ENCODE peak calls at places on chromosomes 12 and 14, in nine cellular contexts. T is IMR-90; A is lung microvascular endothelial cell; E is NCI-H1092; L is astrocyte of the cerebellum; F is stimulated activated CD4-positive, alpha-beta T cell treated with anti-CD3 and anti-CD28 coated beads, TNF-alpha, amount 100 ng/mL, for 1 hour; Q is retina; O is SHP77; B is dermis blood vessel endothelial cell. W is an unnamed sample.

GRCh38 chr12:21800011-21800410 is 25.5 kb upstream of the KCNJ8 start:
- DNase-seq in O (no peak), T (no peak), F (no peak), E (no peak), B (no peak), L (no peak), A (no peak), Q (no peak), W (no peak)

GRCh38 chr12:107748472-107748871 is 12.5 kb downstream of the PRDM4 start:
- DNase-seq in A (peak; percentile 17), E (no peak), T (peak; percentile 81), B (peak; percentile 63), O (no peak), F (no peak), Q (no peak), L (peak; percentile 18), W (no peak)

GRCh38 chr14:106875503-106875902 is 1349.1 kb downstream of the TMEM121 start:
- DNase-seq in E (no peak), B (no peak), F (no peak), L (no peak), Q (no peak), O (no peak), T (no peak), A (no peak), W (no peak)

GRCh38 chr12:120787889-120788288 is 62.3 kb downstream of the ACADS start:
- DNase-seq in A (no peak), Q (no peak), L (no peak), E (no peak), F (no peak), B (no peak), T (no peak), O (no peak), W (no peak)

GRCh38 chr14:104290058-104290667 is 151.8 kb downstream of the KIF26A start:
- DNase-seq in F (no peak), Q (no peak), L (no peak), O (no peak), E (no peak), B (no peak), T (no peak), A (no peak), W (no peak)

GRCh38 chr12:124774054-124774461 is 89.6 kb downstream of the SCARB1 start:
- DNase-seq in B (no peak), L (no peak), O (no peak), E (no peak), F (no peak), A (no peak), T (no peak), Q (no peak), W (no peak)

GRCh38 chr14:39376671-39377403 is 55.4 kb downstream of the FBXO33 start:
- DNase-seq in Q (no peak), L (no peak), E (no peak), B (peak; percentile 58), T (peak; percentile 40), O (no peak), A (peak; percentile 74), F (no peak), W (no peak)

GRCh38 chr14:103001226-103001625 is 56.1 kb downstream of the CDC42BPB start:
- DNase-seq in E (no peak), A (no peak), F (no peak), B (no peak), O (no peak), Q (peak; percentile 35), T (no peak), L (no peak), W (no peak)

GRCh38 chr12:11891350-11892064 is 179.2 kb upstream of the BCL2L14 start:
- DNase-seq in T (no peak), B (no peak), A (no peak), L (no peak), F (no peak), E (no peak), O (no peak), Q (no peak), W (no peak)

GRCh38 chr12:62123721-62124203 is 136.4 kb upstream of the USP15 start:
- DNase-seq in F (peak; percentile 18), O (peak; percentile 27), T (peak; percentile 56), E (no peak), L (peak; percentile 19), A (peak; percentile 60), B (peak; percentile 65), Q (peak; percentile 31), W (no peak)

W was measured in NCI-H446 treated with DMSO at 0.1 percent for 48 hours.